ENCODE peak calls at places on chromosomes 7 and 10, in eight cellular contexts. P is heart left ventricle, Q is neuronal stem cell, I is cardiac muscle cell, V is heart right ventricle, N is ovary, W is A549, F is sigmoid colon. C is an unnamed sample.

GRCh38 chr7:17207220-17207619 is 91.2 kb upstream of the AHR start:
- DNase-seq in N (no peak), F (no peak), W (peak; percentile 40), P (no peak), V (no peak), I (peak; percentile 86), Q (no peak), C (no peak)

GRCh38 chr10:130378556-130379400 is 242.6 kb downstream of the GLRX3 start:
- DNase-seq in V (no peak), P (no peak), F (peak; percentile 46), W (no peak), I (no peak), N (no peak), Q (no peak), C (no peak)

GRCh38 chr10:23399701-23400144 is 39.2 kb upstream of the OTUD1 start:
- DNase-seq in Q (no peak), W (peak; percentile 6), F (no peak), V (peak; percentile 52), P (no peak), N (no peak), I (peak; percentile 91), C (no peak)

GRCh38 chr10:49096890-49097445 is 18.4 kb downstream of the VSTM4 start:
- DNase-seq in I (no peak), V (no peak), N (peak; percentile 14), W (no peak), Q (no peak), F (no peak), P (no peak), C (no peak)

GRCh38 chr10:60643874-60644273 is 134.4 kb upstream of the CDK1 start:
- DNase-seq in W (no peak), I (no peak), F (no peak), V (no peak), Q (no peak), N (no peak), P (no peak), C (no peak)

GRCh38 chr7:155787171-155787851 is 25.0 kb downstream of the SHH start:
- DNase-seq in I (peak; percentile 41), N (peak; percentile 39), P (peak; percentile 54), W (peak; percentile 31), V (no peak), Q (no peak), F (peak; percentile 52), C (no peak)

GRCh38 chr7:101693498-101694091 is 64.5 kb upstream of the MYL10 start:
- DNase-seq in N (no peak), W (no peak), Q (no peak), P (no peak), F (no peak), V (no peak), I (no peak), C (no peak)

GRCh38 chr7:46352335-46352954 is 431.4 kb upstream of the IGFBP3 start:
- DNase-seq in V (peak; percentile 53), Q (peak; percentile 79), W (peak; percentile 79), F (no peak), N (no peak), P (no peak), I (peak; percentile 82), C (no peak)

GRCh38 chr10:12707461-12708185 is 293.9 kb downstream of the CCDC3 start:
- DNase-seq in Q (no peak), N (peak; percentile 69), W (peak; percentile 92), P (no peak), I (peak; percentile 89), V (peak; percentile 58), F (peak; percentile 87), C (peak; percentile 58)

GRCh38 chr10:101939718-101940117 is 96.1 kb upstream of the KCNIP2 start:
- DNase-seq in F (no peak), V (peak; percentile 16), Q (no peak), N (no peak), W (no peak), P (no peak), I (peak; percentile 19), C (no peak)

GRCh38 chr7:81462672-81463071 is 307.2 kb downstream of the HGF start:
- DNase-seq in I (peak; percentile 37), N (no peak), V (no peak), Q (no peak), W (peak; percentile 75), F (no peak), P (no peak), C (no peak)

GRCh38 chr7:151013356-151013727 is 11.0 kb downstream of the ATG9B start:
- DNase-seq in P (no peak), Q (no peak), W (no peak), F (no peak), V (no peak), I (no peak), N (no peak), C (no peak)

GRCh38 chr7:120809260-120809659 is 48.7 kb downstream of the TSPAN12 start:
- DNase-seq in I (no peak), F (no peak), W (no peak), Q (no peak), V (no peak), N (no peak), P (no peak), C (no peak)

GRCh38 chr7:95430864-95431263 is 4.0 kb downstream of the PON2 start:
- DNase-seq in F (no peak), W (peak; percentile 98), N (no peak), V (no peak), I (peak; percentile 35), Q (no peak), P (no peak), C (no peak)

GRCh38 chr10:121710207-121710606 is 112.0 kb upstream of the FGFR2 start:
- DNase-seq in F (no peak), W (no peak), V (no peak), I (peak; percentile 61), P (no peak), Q (peak; percentile 42), N (no peak), C (peak; percentile 67)

DNA sequence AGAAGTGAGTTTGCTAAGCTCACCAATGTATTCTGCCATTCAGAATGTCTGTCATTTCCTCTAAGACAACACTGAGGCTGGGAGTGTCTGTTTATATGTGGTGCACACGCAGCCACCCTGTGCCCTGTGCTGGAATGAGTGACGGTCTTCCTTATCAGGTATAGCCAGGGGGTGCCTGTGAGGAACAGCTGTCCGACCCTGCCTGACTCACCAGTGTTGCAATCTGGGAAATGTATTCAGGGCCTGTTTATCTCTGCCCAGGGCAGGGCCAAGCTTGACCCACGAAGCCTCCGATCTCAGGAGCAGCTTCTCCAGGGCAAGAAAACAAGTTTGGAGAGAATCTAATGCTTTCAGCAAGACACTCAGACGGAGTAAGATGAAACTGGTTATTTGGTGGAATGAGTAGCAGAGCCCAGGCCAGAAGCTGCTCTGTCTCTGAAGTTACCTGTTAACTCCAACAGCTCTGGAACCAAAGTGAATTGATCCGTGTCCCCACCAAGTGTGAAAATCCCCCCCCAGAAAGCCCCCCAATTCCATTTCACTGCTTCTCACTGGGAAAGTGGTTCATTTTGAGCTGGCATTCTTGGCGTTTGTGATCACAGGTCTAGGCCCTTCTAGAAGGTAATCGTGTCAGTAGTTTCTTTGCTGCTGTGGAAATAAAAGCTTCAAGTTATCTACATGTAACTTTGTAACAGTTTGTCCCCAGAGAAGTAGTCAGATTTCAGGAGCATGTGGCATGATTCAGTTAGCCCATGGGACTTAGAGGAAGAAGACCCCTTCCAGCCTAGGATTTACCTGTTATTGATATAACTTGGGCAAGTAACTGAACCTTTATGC is 6.1 kb upstream of the UBE2H start:
- DNase-seq in F (peak; percentile 59), I (peak; percentile 81), P (no peak), N (peak; percentile 40), V (peak; percentile 32), W (peak; percentile 92), Q (no peak), C (peak; percentile 85)
- H3K4me3 ChIP-seq in F (no peak overlapping the region), I (no peak overlapping the region), P (no peak overlapping the region), N (no peak overlapping the region), V (no peak overlapping the region), W (no peak overlapping the region), Q (no peak overlapping the region), C (no peak overlapping the region)

DNA sequence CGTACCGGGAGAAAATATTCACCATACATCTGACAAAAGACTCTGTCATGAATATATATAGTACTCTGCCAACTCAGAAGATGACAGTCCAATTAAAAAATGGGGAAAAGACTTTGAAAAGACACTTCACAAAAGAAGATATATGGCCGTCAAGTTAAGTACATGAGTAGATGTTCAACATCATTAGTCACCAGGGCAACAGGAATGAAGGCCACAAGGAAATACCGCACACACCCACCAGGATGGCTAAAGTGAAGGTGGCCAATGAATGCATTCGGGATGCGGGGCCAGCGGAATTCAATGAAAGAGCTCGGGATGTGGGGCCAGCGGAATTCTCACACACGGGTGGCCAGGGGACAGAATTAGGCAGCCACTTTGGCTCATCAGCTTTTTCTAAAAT is 42.2 kb downstream of the MAD1L1 start:
- DNase-seq in F (no peak), I (no peak), W (no peak), P (no peak), N (no peak), V (no peak), Q (no peak), C (no peak)
- H3K27ac ChIP-seq in F (no peak overlapping the region), I (no peak overlapping the region), W (no peak overlapping the region), P (no peak overlapping the region), N (no peak overlapping the region), V (no peak overlapping the region), Q (no peak overlapping the region), C (no peak overlapping the region)

GRCh38 chr10:132469197-132469942 is 68.2 kb upstream of the INPP5A start:
- DNase-seq in V (no peak), N (peak; percentile 78), W (no peak), F (no peak), I (no peak), P (peak; percentile 48), Q (no peak), C (no peak)
- H3K4me3 ChIP-seq in V (no peak overlapping the region), N (no peak overlapping the region), W (no peak overlapping the region), F (no peak overlapping the region), I (no peak overlapping the region), P (no peak overlapping the region), Q (no peak overlapping the region), C (no peak overlapping the region)

GRCh38 chr7:138000081-138000701 is 1.7 kb downstream of the CREB3L2 start:
- DNase-seq in N (peak; percentile 66), P (peak; percentile 66), V (peak; percentile 78), F (peak; percentile 83), I (peak; percentile 90), W (peak; percentile 49), Q (peak; percentile 78), C (peak; percentile 80)

GRCh38 chr7:137999496-138000080 is 2.3 kb downstream of the CREB3L2 start:
- DNase-seq in I (no peak), W (no peak), V (no peak), F (no peak), P (no peak), N (no peak), Q (no peak), C (no peak)

GRCh38 chr7:138002096-138002827 is 376 bp upstream of the CREB3L2 start:
- DNase-seq in N (peak; percentile 100), I (peak; percentile 100), V (peak; percentile 99), W (peak; percentile 100), P (peak; percentile 99), F (peak; percentile 100), Q (peak; percentile 100), C (peak; percentile 100)

GRCh38 chr7:138002828-138003189 is 923 bp upstream of the CREB3L2 start:
- DNase-seq in Q (no peak), I (no peak), N (no peak), F (no peak), W (no peak), P (no peak), V (no peak), C (peak; percentile 58)

DNA sequence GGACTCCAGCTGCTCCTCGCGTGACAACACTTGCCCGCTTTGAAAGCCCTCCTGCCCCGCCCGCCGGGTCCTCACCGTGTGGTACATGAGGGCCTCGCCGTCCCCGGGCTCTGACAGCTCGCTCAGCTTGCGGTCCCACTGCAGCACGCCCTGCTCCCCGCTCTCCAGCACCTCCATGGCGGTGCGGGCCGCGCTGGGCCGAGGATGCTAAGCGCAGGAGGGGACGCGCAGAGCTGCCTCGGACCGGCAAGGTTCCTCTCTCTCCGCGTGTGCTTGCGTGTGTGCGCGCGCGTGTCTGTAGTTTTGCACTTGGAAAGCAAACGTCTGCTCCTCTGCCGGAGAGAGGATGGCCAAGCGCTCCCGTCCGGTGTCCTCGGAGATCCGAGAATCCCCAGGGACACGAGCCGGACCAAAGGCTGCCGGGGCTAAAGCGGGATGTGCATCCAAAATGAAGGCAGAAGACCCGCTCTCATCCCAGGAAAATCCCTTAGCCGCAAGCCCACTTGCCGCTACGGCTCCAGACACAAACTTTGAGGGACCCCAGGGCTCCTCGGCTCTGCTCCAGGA is at the start of gene CREB3L2:
- DNase-seq in N (no peak), F (no peak), Q (no peak), W (peak; percentile 51), P (no peak), I (peak; percentile 65), V (peak; percentile 51), C (peak; percentile 73)
- H3K27ac ChIP-seq in N (peak within 1 kb of the TSS; percentile 50), F (peak within 1 kb of the TSS; percentile 99), Q (peak within 1 kb of the TSS; percentile 89), W (peak within 1 kb of the TSS; percentile 86), P (peak within 1 kb of the TSS; percentile 93), I (peak within 1 kb of the TSS; percentile 91), V (peak within 1 kb of the TSS; percentile 90), C (peak within 1 kb of the TSS; percentile 93)

C was measured in right atrium auricular region.